ENCODE peak calls at places on chromosomes 5 and 9, in eight cellular contexts. H is AG04450; M is kidney; T is PC-9; C is GM23248; F is ascending aorta; A is CD8-positive, alpha-beta T cell; N is cardiac muscle cell. L is an unnamed sample.

GRCh38 chr5:150461231-150461630 is 11.7 kb upstream of the RPS14 start:
- DNase-seq in H (no peak), M (no peak), T (no peak), C (no peak), F (no peak), A (no peak), N (no peak), L (no peak)

GRCh38 chr5:83957188-83957587 is 236.5 kb upstream of the HAPLN1 start:
- DNase-seq in H (no peak), M (no peak), T (no peak), C (peak; percentile 20), F (no peak), A (no peak), N (no peak), L (no peak)

GRCh38 chr5:40879163-40879942 is 29.9 kb upstream of the C7 start:
- DNase-seq in H (no peak), M (no peak), T (peak; percentile 47), C (peak; percentile 59), F (no peak), A (no peak), N (peak; percentile 48), L (no peak)

GRCh38 chr5:81391-82021 is 10.5 kb upstream of the PLEKHG4B start:
- DNase-seq in H (no peak), M (peak; percentile 35), T (no peak), C (no peak), F (no peak), A (no peak), N (no peak), L (no peak)

GRCh38 chr5:150309101-150309897 is 6.6 kb upstream of the ARSI start:
- DNase-seq in H (no peak), M (no peak), T (no peak), C (peak; percentile 13), F (no peak), A (no peak), N (no peak), L (no peak)

GRCh38 chr5:142141463-142141862 is 32.9 kb downstream of the NDFIP1 start:
- DNase-seq in H (no peak), M (no peak), T (no peak), C (no peak), F (no peak), A (no peak), N (no peak), L (no peak)

GRCh38 chr9:94741856-94742255 is 15.4 kb downstream of the AOPEP start:
- DNase-seq in H (no peak), M (no peak), T (no peak), C (no peak), F (no peak), A (no peak), N (no peak), L (no peak)

GRCh38 chr9:87379300-87379699 is 118.4 kb upstream of the DAPK1 start:
- DNase-seq in H (no peak), M (no peak), T (no peak), C (no peak), F (no peak), A (no peak), N (no peak), L (no peak)

GRCh38 chr9:79384506-79384905 is 187.3 kb upstream of the TLE4 start:
- DNase-seq in H (no peak), M (no peak), T (no peak), C (no peak), F (no peak), A (no peak), N (peak; percentile 2), L (no peak)

GRCh38 chr9:20972684-20973083 is 58.8 kb downstream of the HACD4 start:
- DNase-seq in H (no peak), M (no peak), T (no peak), C (no peak), F (no peak), A (no peak), N (no peak), L (no peak)

GRCh38 chr5:148665431-148665830 is 11.1 kb upstream of the HTR4 start:
- DNase-seq in H (no peak), M (no peak), T (no peak), C (no peak), F (no peak), A (no peak), N (no peak), L (no peak)

GRCh38 chr5:14743601-14744295 is 79.2 kb downstream of the OTULIN start:
- DNase-seq in H (peak; percentile 32), M (no peak), T (no peak), C (peak; percentile 75), F (no peak), A (no peak), N (no peak), L (no peak)
- H3K27ac ChIP-seq in H (no peak overlapping the region), M (no peak overlapping the region), T (no peak overlapping the region), C (no peak overlapping the region), F (peak overlapping the region; percentile 67), A (no peak overlapping the region), N (no peak overlapping the region), L (no peak overlapping the region)

GRCh38 chr5:173902743-173903142 is 14.6 kb downstream of the CPEB4 start:
- DNase-seq in H (no peak), M (no peak), T (no peak), C (no peak), F (no peak), A (no peak), N (no peak), L (no peak)

GRCh38 chr5:173907284-173907683 is 19.1 kb downstream of the CPEB4 start:
- DNase-seq in H (no peak), M (no peak), T (no peak), C (no peak), F (no peak), A (no peak), N (no peak), L (no peak)

GRCh38 chr5:173901705-173902104 is 13.6 kb downstream of the CPEB4 start:
- DNase-seq in H (no peak), M (no peak), T (no peak), C (no peak), F (no peak), A (no peak), N (no peak), L (no peak)

GRCh38 chr5:173902334-173902733 is 14.2 kb downstream of the CPEB4 start:
- DNase-seq in H (no peak), M (no peak), T (no peak), C (no peak), F (no peak), A (no peak), N (no peak), L (no peak)

DNA sequence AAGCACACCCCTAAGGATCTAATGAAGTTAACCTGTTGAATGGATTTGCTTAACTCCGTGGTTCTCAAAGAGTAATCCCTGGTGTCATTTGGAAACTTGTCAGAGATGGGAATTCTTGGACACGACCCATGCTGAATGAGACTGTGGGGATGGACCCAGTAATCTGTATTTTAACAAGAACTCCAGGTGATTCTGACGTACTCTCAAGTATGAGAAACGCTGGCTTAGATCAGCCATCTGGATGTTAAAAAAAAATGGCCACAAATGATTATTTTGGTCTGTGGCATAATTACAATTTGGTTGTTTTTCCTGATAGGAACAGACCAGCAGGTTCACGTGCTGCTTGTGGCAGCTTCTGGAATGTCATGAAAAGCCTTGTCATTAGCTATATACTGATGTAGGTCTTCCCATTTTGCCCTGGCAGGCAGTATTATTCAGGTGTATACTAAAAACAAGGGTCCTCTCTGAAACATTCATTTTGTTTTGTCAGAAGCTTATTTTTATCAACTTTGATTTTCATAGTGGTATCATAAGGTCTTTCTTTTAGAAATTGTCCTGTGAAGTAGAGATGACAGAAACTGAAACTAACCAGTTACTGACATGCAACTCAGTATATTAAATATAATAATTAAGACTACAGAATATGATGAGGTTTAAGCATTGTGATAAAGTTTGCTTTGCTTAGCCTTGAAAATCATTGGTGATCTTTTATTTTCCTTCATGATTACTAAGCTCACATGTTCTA is 15.4 kb downstream of the CPEB4 start:
- DNase-seq in H (no peak), M (no peak), T (no peak), C (no peak), F (no peak), A (no peak), N (no peak), L (no peak)
- H3K27ac ChIP-seq in H (no peak overlapping the region), M (peak overlapping the region; percentile 67), T (no peak overlapping the region), C (no peak overlapping the region), F (peak overlapping the region; percentile 72), A (no peak overlapping the region), N (peak overlapping the region; percentile 72), L (no peak overlapping the region)

GRCh38 chr9:93096811-93097382 is 880 bp downstream of the CARD19 start:
- DNase-seq in H (no peak), M (no peak), T (no peak), C (peak; percentile 27), F (no peak), A (no peak), N (no peak), L (no peak)

GRCh38 chr9:93096131-93096802 is at the start of gene CARD19:
- DNase-seq in H (no peak), M (no peak), T (no peak), C (peak; percentile 73), F (peak; percentile 43), A (no peak), N (peak; percentile 27), L (peak; percentile 58)

GRCh38 chr9:93099551-93100264 is 3.7 kb downstream of the CARD19 start:
- DNase-seq in H (no peak), M (peak; percentile 80), T (no peak), C (no peak), F (peak; percentile 7), A (no peak), N (no peak), L (no peak)

GRCh38 chr9:93098236-93098946 is 2.4 kb downstream of the CARD19 start:
- DNase-seq in H (peak; percentile 91), M (peak; percentile 96), T (peak; percentile 89), C (peak; percentile 99), F (peak; percentile 89), A (peak; percentile 76), N (peak; percentile 99), L (peak; percentile 40)

DNA sequence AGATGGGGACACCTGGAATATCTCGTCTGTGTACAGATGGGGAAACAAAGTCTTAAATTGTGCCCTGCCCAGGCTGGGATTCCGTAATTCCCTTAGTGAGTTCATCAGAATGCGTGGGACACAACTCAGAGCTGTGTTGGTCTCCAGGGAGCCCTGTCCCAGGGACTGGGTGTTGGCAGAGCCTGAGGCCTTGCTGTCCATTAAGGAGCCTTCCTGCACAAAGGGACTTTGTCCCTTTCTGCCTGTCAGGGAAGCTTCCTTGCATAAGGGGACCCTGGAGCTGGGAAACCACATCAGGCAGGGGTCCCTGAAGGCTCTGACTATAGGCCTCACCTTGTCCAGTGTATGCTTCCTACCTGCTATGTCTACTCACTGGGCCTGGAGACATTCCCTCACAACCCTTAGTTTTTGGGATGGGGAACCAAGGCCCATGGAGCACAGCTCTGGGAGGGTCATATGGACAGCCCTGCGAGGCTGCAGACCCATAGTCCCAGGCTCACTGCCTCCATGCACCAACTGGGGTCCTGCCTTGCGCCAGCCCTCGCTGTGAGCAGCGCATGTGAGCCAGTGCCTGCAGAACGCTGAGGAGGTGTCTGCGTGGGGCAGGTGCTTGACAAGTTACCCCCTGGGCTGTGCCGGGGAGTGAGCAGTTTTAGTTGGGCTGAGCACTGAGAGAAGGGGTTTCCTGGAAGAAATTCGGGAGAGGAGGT is 1.6 kb downstream of the CARD19 start:
- DNase-seq in H (no peak), M (peak; percentile 76), T (no peak), C (peak; percentile 38), F (peak; percentile 5), A (no peak), N (no peak), L (no peak)
- H3K27ac ChIP-seq in H (peak overlapping the region; percentile 94), M (peak overlapping the region; percentile 88), T (peak overlapping the region; percentile 67), C (peak overlapping the region; percentile 76), F (peak overlapping the region; percentile 97), A (peak overlapping the region; percentile 10), N (no peak overlapping the region), L (peak overlapping the region; percentile 89)

DNA sequence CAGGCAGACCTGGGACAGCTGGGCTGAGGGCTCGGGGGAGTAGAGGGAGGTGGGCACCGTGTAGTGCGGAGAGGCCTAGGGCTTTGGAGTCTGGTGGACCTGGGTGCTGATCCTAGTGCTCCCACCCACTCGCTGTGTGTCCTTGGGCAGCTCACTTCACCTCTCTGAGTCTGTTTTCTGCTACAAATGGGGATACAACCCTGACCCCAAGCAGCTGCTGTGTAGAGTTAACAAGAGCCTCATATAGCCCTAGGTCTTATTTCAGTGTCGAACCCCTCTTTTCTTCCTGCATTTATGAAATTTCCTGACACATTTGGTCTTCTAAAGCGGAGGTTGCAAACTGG is 16.4 kb downstream of the ERGIC1 start:
- DNase-seq in H (no peak), M (no peak), T (no peak), C (no peak), F (no peak), A (no peak), N (no peak), L (no peak)
- H3K27ac ChIP-seq in H (no peak overlapping the region), M (peak overlapping the region; percentile 47), T (no peak overlapping the region), C (peak overlapping the region; percentile 31), F (peak overlapping the region; percentile 34), A (no peak overlapping the region), N (no peak overlapping the region), L (no peak overlapping the region)